ENCODE peak calls at places on chromosomes 2 and 18, in seven cellular contexts. One of them, this sample, is unnamed.

GRCh38 chr2:8572712-8573233 is 109.1 kb upstream of the ID2 start:
- DNase-seq in neural crest cell: no peak
- DNase-seq in fibroblast of lung: no peak
- DNase-seq in AG08396: no peak
- DNase-seq in neuronal stem cell: no peak
- DNase-seq in fibroblast of the conjunctiva: no peak
- DNase-seq in GM13976: no peak
- DNase-seq in this sample: no peak

GRCh38 chr2:9753665-9754531 is 89.4 kb upstream of the TAF1B start:
- DNase-seq in neural crest cell: no peak
- DNase-seq in fibroblast of lung: no peak
- DNase-seq in AG08396: no peak
- DNase-seq in neuronal stem cell: no peak
- DNase-seq in fibroblast of the conjunctiva: no peak
- DNase-seq in GM13976: peak; percentile 53
- DNase-seq in this sample: peak; percentile 14

GRCh38 chr2:160464996-160465395 is 28.6 kb downstream of the RBMS1 start:
- DNase-seq in neural crest cell: no peak
- DNase-seq in fibroblast of lung: peak; percentile 25
- DNase-seq in AG08396: no peak
- DNase-seq in neuronal stem cell: no peak
- DNase-seq in fibroblast of the conjunctiva: no peak
- DNase-seq in GM13976: no peak
- DNase-seq in this sample: no peak

GRCh38 chr2:7071916-7072556 is 154.8 kb downstream of the RNF144A start:
- DNase-seq in neural crest cell: no peak
- DNase-seq in fibroblast of lung: no peak
- DNase-seq in AG08396: no peak
- DNase-seq in neuronal stem cell: no peak
- DNase-seq in fibroblast of the conjunctiva: no peak
- DNase-seq in GM13976: no peak
- DNase-seq in this sample: no peak

GRCh38 chr2:141942006-141942789 is 188.6 kb downstream of the LRP1B start:
- DNase-seq in neural crest cell: no peak
- DNase-seq in fibroblast of lung: no peak
- DNase-seq in AG08396: no peak
- DNase-seq in neuronal stem cell: no peak
- DNase-seq in fibroblast of the conjunctiva: no peak
- DNase-seq in GM13976: no peak
- DNase-seq in this sample: no peak

GRCh38 chr2:219331560-219332213 is 857 bp downstream of the RESP18 start:
- DNase-seq in neural crest cell: peak; percentile 72
- DNase-seq in fibroblast of lung: peak; percentile 29
- DNase-seq in AG08396: peak; percentile 77
- DNase-seq in neuronal stem cell: peak; percentile 63
- DNase-seq in fibroblast of the conjunctiva: no peak
- DNase-seq in GM13976: no peak
- DNase-seq in this sample: no peak

GRCh38 chr2:63856302-63856600 is 14.6 kb downstream of the UGP2 start:
- DNase-seq in neural crest cell: no peak
- DNase-seq in fibroblast of lung: no peak
- DNase-seq in AG08396: no peak
- DNase-seq in neuronal stem cell: no peak
- DNase-seq in fibroblast of the conjunctiva: no peak
- DNase-seq in GM13976: no peak
- DNase-seq in this sample: no peak

GRCh38 chr2:217723981-217724380 is 278.8 kb downstream of the TNS1 start:
- DNase-seq in neural crest cell: no peak
- DNase-seq in fibroblast of lung: no peak
- DNase-seq in AG08396: no peak
- DNase-seq in neuronal stem cell: no peak
- DNase-seq in fibroblast of the conjunctiva: no peak
- DNase-seq in GM13976: no peak
- DNase-seq in this sample: no peak

GRCh38 chr2:69438580-69438979 is 1.3 kb upstream of the NFU1 start:
- DNase-seq in neural crest cell: no peak
- DNase-seq in fibroblast of lung: no peak
- DNase-seq in AG08396: no peak
- DNase-seq in neuronal stem cell: no peak
- DNase-seq in fibroblast of the conjunctiva: no peak
- DNase-seq in GM13976: no peak
- DNase-seq in this sample: no peak

GRCh38 chr2:233501198-233502076 is 65.1 kb downstream of the USP40 start:
- DNase-seq in neural crest cell: no peak
- DNase-seq in fibroblast of lung: peak; percentile 26
- DNase-seq in AG08396: peak; percentile 12
- DNase-seq in neuronal stem cell: no peak
- DNase-seq in fibroblast of the conjunctiva: no peak
- DNase-seq in GM13976: no peak
- DNase-seq in this sample: no peak

GRCh38 chr2:185188656-185189055 is 549.9 kb upstream of the FSIP2 start:
- DNase-seq in neural crest cell: no peak
- DNase-seq in fibroblast of lung: no peak
- DNase-seq in AG08396: no peak
- DNase-seq in neuronal stem cell: no peak
- DNase-seq in fibroblast of the conjunctiva: no peak
- DNase-seq in GM13976: no peak
- DNase-seq in this sample: no peak

GRCh38 chr2:62343206-62343605 is 147.3 kb downstream of the B3GNT2 start:
- DNase-seq in neural crest cell: no peak
- DNase-seq in fibroblast of lung: no peak
- DNase-seq in AG08396: no peak
- DNase-seq in neuronal stem cell: no peak
- DNase-seq in fibroblast of the conjunctiva: no peak
- DNase-seq in GM13976: no peak
- DNase-seq in this sample: no peak

GRCh38 chr18:57113783-57114465 is 33.0 kb upstream of the BOD1L2 start:
- DNase-seq in neural crest cell: no peak
- DNase-seq in fibroblast of lung: no peak
- DNase-seq in AG08396: no peak
- DNase-seq in neuronal stem cell: no peak
- DNase-seq in fibroblast of the conjunctiva: no peak
- DNase-seq in GM13976: no peak
- DNase-seq in this sample: no peak

GRCh38 chr2:15334650-15335326 is 226.3 kb downstream of the NBAS start:
- DNase-seq in neural crest cell: no peak
- DNase-seq in fibroblast of lung: peak; percentile 41
- DNase-seq in AG08396: no peak
- DNase-seq in neuronal stem cell: no peak
- DNase-seq in fibroblast of the conjunctiva: peak; percentile 70
- DNase-seq in GM13976: no peak
- DNase-seq in this sample: no peak

GRCh38 chr18:66724664-66725356 is 120.9 kb upstream of the CDH19 start:
- DNase-seq in neural crest cell: no peak
- DNase-seq in fibroblast of lung: no peak
- DNase-seq in AG08396: no peak
- DNase-seq in neuronal stem cell: no peak
- DNase-seq in fibroblast of the conjunctiva: no peak
- DNase-seq in GM13976: no peak
- DNase-seq in this sample: peak; percentile 69

GRCh38 chr2:178650554-178650953 is 156.7 kb downstream of the TTN start:
- DNase-seq in neural crest cell: no peak
- DNase-seq in fibroblast of lung: no peak
- DNase-seq in AG08396: no peak
- DNase-seq in neuronal stem cell: no peak
- DNase-seq in fibroblast of the conjunctiva: no peak
- DNase-seq in GM13976: no peak
- DNase-seq in this sample: no peak

GRCh38 chr2:231452799-231453508 is 11.3 kb downstream of the NCL start:
- DNase-seq in neural crest cell: no peak
- DNase-seq in fibroblast of lung: peak; percentile 4
- DNase-seq in AG08396: no peak
- DNase-seq in neuronal stem cell: no peak
- DNase-seq in fibroblast of the conjunctiva: no peak
- DNase-seq in GM13976: no peak
- DNase-seq in this sample: no peak

GRCh38 chr2:60353406-60353800 is 200.1 kb downstream of the BCL11A start:
- DNase-seq in neural crest cell: peak; percentile 16
- DNase-seq in fibroblast of lung: no peak
- DNase-seq in AG08396: no peak
- DNase-seq in neuronal stem cell: no peak
- DNase-seq in fibroblast of the conjunctiva: no peak
- DNase-seq in GM13976: no peak
- DNase-seq in this sample: no peak

GRCh38 chr2:168091986-168092385 is 155.4 kb downstream of the STK39 start:
- DNase-seq in neural crest cell: no peak
- DNase-seq in fibroblast of lung: no peak
- DNase-seq in AG08396: no peak
- DNase-seq in neuronal stem cell: no peak
- DNase-seq in fibroblast of the conjunctiva: no peak
- DNase-seq in GM13976: no peak
- DNase-seq in this sample: no peak

GRCh38 chr2:169462896-169463695 is 16.2 kb upstream of the BBS5 start:
- DNase-seq in neural crest cell: no peak
- DNase-seq in fibroblast of lung: peak; percentile 90
- DNase-seq in AG08396: peak; percentile 63
- DNase-seq in neuronal stem cell: no peak
- DNase-seq in fibroblast of the conjunctiva: peak; percentile 59
- DNase-seq in GM13976: no peak
- DNase-seq in this sample: no peak

GRCh38 chr2:241271641-241272297 is 43.7 kb downstream of the HDLBP start:
- DNase-seq in neural crest cell: peak; percentile 12
- DNase-seq in fibroblast of lung: peak; percentile 86
- DNase-seq in AG08396: peak; percentile 87
- DNase-seq in neuronal stem cell: peak; percentile 20
- DNase-seq in fibroblast of the conjunctiva: peak; percentile 49
- DNase-seq in GM13976: peak; percentile 75
- DNase-seq in this sample: peak; percentile 58

GRCh38 chr2:161163438-161163837 is 3.2 kb downstream of the TANK start:
- DNase-seq in neural crest cell: no peak
- DNase-seq in fibroblast of lung: no peak
- DNase-seq in AG08396: no peak
- DNase-seq in neuronal stem cell: no peak
- DNase-seq in fibroblast of the conjunctiva: no peak
- DNase-seq in GM13976: no peak
- DNase-seq in this sample: no peak

GRCh38 chr18:48488388-48488850 is 50.4 kb upstream of the CTIF start:
- DNase-seq in neural crest cell: no peak
- DNase-seq in fibroblast of lung: peak; percentile 73
- DNase-seq in AG08396: peak; percentile 78
- DNase-seq in neuronal stem cell: no peak
- DNase-seq in fibroblast of the conjunctiva: peak; percentile 71
- DNase-seq in GM13976: no peak
- DNase-seq in this sample: peak; percentile 83

GRCh38 chr2:27262379-27263286 is at the start of gene SLC30A3:
- DNase-seq in neural crest cell: peak; percentile 33
- DNase-seq in fibroblast of lung: peak; percentile 28
- DNase-seq in AG08396: peak; percentile 89
- DNase-seq in neuronal stem cell: peak; percentile 37
- DNase-seq in fibroblast of the conjunctiva: no peak
- DNase-seq in GM13976: peak; percentile 92
- DNase-seq in this sample: peak; percentile 76

GRCh38 chr2:197435598-197436435 is 989 bp upstream of the SF3B1 start:
- DNase-seq in neural crest cell: no peak
- DNase-seq in fibroblast of lung: no peak
- DNase-seq in AG08396: no peak
- DNase-seq in neuronal stem cell: no peak
- DNase-seq in fibroblast of the conjunctiva: no peak
- DNase-seq in GM13976: no peak
- DNase-seq in this sample: peak; percentile 9

GRCh38 chr18:69838620-69839411 is 108.9 kb downstream of the CD226 start:
- DNase-seq in neural crest cell: no peak
- DNase-seq in fibroblast of lung: no peak
- DNase-seq in AG08396: no peak
- DNase-seq in neuronal stem cell: no peak
- DNase-seq in fibroblast of the conjunctiva: no peak
- DNase-seq in GM13976: no peak
- DNase-seq in this sample: no peak

GRCh38 chr2:166384774-166385173 is 9.0 kb upstream of the SCN9A start:
- DNase-seq in neural crest cell: no peak
- DNase-seq in fibroblast of lung: peak; percentile 62
- DNase-seq in AG08396: no peak
- DNase-seq in neuronal stem cell: no peak
- DNase-seq in fibroblast of the conjunctiva: peak; percentile 9
- DNase-seq in GM13976: no peak
- DNase-seq in this sample: peak; percentile 26

GRCh38 chr18:2368102-2368501 is 203.2 kb downstream of the METTL4 start:
- DNase-seq in neural crest cell: no peak
- DNase-seq in fibroblast of lung: no peak
- DNase-seq in AG08396: no peak
- DNase-seq in neuronal stem cell: no peak
- DNase-seq in fibroblast of the conjunctiva: no peak
- DNase-seq in GM13976: no peak
- DNase-seq in this sample: no peak

GRCh38 chr2:151138507-151138906 is 123.2 kb downstream of the RBM43 start:
- DNase-seq in neural crest cell: no peak
- DNase-seq in fibroblast of lung: peak; percentile 92
- DNase-seq in AG08396: no peak
- DNase-seq in neuronal stem cell: no peak
- DNase-seq in fibroblast of the conjunctiva: peak; percentile 90
- DNase-seq in GM13976: no peak
- DNase-seq in this sample: no peak

GRCh38 chr2:126781206-126781605 is 117.5 kb upstream of the TEX51 start:
- DNase-seq in neural crest cell: no peak
- DNase-seq in fibroblast of lung: no peak
- DNase-seq in AG08396: no peak
- DNase-seq in neuronal stem cell: no peak
- DNase-seq in fibroblast of the conjunctiva: no peak
- DNase-seq in GM13976: no peak
- DNase-seq in this sample: no peak

GRCh38 chr2:72788756-72789155 is 37.1 kb downstream of the EXOC6B start:
- DNase-seq in neural crest cell: no peak
- DNase-seq in fibroblast of lung: peak; percentile 67
- DNase-seq in AG08396: peak; percentile 50
- DNase-seq in neuronal stem cell: no peak
- DNase-seq in fibroblast of the conjunctiva: peak; percentile 4
- DNase-seq in GM13976: no peak
- DNase-seq in this sample: no peak

GRCh38 chr2:159849160-159849813 is 51.3 kb upstream of the CD302 start:
- DNase-seq in neural crest cell: no peak
- DNase-seq in fibroblast of lung: no peak
- DNase-seq in AG08396: no peak
- DNase-seq in neuronal stem cell: no peak
- DNase-seq in fibroblast of the conjunctiva: no peak
- DNase-seq in GM13976: no peak
- DNase-seq in this sample: no peak

GRCh38 chr18:58310517-58310916 is 266.5 kb downstream of the NEDD4L start:
- DNase-seq in neural crest cell: no peak
- DNase-seq in fibroblast of lung: no peak
- DNase-seq in AG08396: no peak
- DNase-seq in neuronal stem cell: no peak
- DNase-seq in fibroblast of the conjunctiva: no peak
- DNase-seq in GM13976: peak; percentile 18
- DNase-seq in this sample: peak; percentile 30

GRCh38 chr18:49023938-49024341 is 73.2 kb upstream of the SMAD7 start:
- DNase-seq in neural crest cell: no peak
- DNase-seq in fibroblast of lung: no peak
- DNase-seq in AG08396: no peak
- DNase-seq in neuronal stem cell: no peak
- DNase-seq in fibroblast of the conjunctiva: no peak
- DNase-seq in GM13976: peak; percentile 18
- DNase-seq in this sample: no peak

GRCh38 chr18:58761241-58761969 is 90.1 kb downstream of the MALT1 start:
- DNase-seq in neural crest cell: no peak
- DNase-seq in fibroblast of lung: no peak
- DNase-seq in AG08396: no peak
- DNase-seq in neuronal stem cell: no peak
- DNase-seq in fibroblast of the conjunctiva: no peak
- DNase-seq in GM13976: peak; percentile 75
- DNase-seq in this sample: no peak